ENCODE peak calls at places on chromosomes 16 and 17, in five cellular contexts. U, L, X, E and V are unnamed samples.

GRCh38 chr17:68771867-68772515 is 170.8 kb upstream of the FAM20A start:
- DNase-seq in U (peak; percentile 48), L (no peak), X (no peak), E (no peak), V (peak; percentile 54)

GRCh38 chr16:27760845-27761176 is 210.9 kb downstream of the KATNIP start:
- DNase-seq in U (no peak), L (no peak), X (no peak), E (no peak), V (no peak)

GRCh38 chr16:13938480-13938879 is 18.5 kb downstream of the ERCC4 start:
- DNase-seq in U (no peak), L (no peak), X (no peak), E (no peak), V (no peak)

GRCh38 chr16:56477096-56477878 is 25.9 kb downstream of the OGFOD1 start:
- DNase-seq in U (no peak), L (no peak), X (no peak), E (no peak), V (no peak)

GRCh38 chr17:52790359-52790955 is 631.9 kb upstream of the CA10 start:
- DNase-seq in U (peak; percentile 28), L (no peak), X (no peak), E (no peak), V (no peak)

GRCh38 chr16:12826559-12826958 is 22.9 kb upstream of the CPPED1 start:
- DNase-seq in U (no peak), L (no peak), X (no peak), E (no peak), V (no peak)

GRCh38 chr16:74699666-74700065 is 996 bp downstream of the MLKL start:
- DNase-seq in U (no peak), L (no peak), X (no peak), E (no peak), V (no peak)

GRCh38 chr16:15643453-15644305 is 725 bp upstream of the MARF1 start:
- DNase-seq in U (peak; percentile 69), L (no peak), X (no peak), E (no peak), V (peak; percentile 69)

GRCh38 chr17:70089513-70090148 is 14.6 kb downstream of the KCNJ16 start:
- DNase-seq in U (no peak), L (no peak), X (no peak), E (no peak), V (no peak)

GRCh38 chr17:550041-550398 is 164.6 kb downstream of the VPS53 start:
- DNase-seq in U (no peak), L (no peak), X (no peak), E (no peak), V (no peak)

GRCh38 chr16:58110590-58111330 is 18.4 kb downstream of the CFAP20 start:
- DNase-seq in U (peak; percentile 43), L (no peak), X (no peak), E (no peak), V (no peak)

GRCh38 chr16:71746442-71747046 is 22.0 kb upstream of the PHLPP2 start:
- DNase-seq in U (peak; percentile 44), L (no peak), X (no peak), E (peak; percentile 36), V (peak; percentile 47)

GRCh38 chr16:74740795-74741304 is 33.8 kb downstream of the FA2H start:
- DNase-seq in U (no peak), L (no peak), X (peak; percentile 51), E (no peak), V (no peak)

GRCh38 chr16:76338472-76338871 is 61.3 kb downstream of the CNTNAP4 start:
- DNase-seq in U (no peak), L (no peak), X (no peak), E (no peak), V (no peak)

GRCh38 chr17:80497726-80498241 is 21.4 kb upstream of the NPTX1 start:
- DNase-seq in U (no peak), L (no peak), X (no peak), E (no peak), V (no peak)
- H3K4me3 ChIP-seq in U (no peak overlapping the region), L (no peak overlapping the region), X (no peak overlapping the region), E (no peak overlapping the region), V (no peak overlapping the region)

DNA sequence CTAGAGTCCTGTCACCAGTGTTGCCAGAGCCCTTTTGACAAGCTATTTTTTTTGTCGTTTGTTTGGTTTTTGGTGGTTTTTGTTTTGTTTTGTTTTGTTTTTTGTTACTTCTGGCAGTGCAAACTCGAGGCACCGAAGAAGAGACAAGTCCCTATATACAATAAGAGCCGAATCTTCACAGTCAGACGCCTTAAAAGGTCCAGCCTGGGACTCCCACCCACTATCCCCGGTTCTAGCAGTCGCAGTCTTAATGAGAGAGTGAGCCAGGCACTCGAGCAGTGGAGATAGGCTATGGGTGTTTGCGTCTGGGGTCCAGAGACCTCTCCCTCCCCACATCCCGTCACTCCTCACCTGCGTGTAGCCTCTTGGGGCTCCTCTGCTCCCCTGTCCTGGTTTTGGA is 1.9 kb downstream of the OR1F1 start:
- DNase-seq in U (no peak), L (no peak), X (no peak), E (no peak), V (no peak)
- H3K27me3 ChIP-seq in U (peaks cover 95% of the 10 kb centered on the region), L (no peaks in the 10 kb centered on the region), X (peaks cover 100% of the 10 kb centered on the region), E (peaks cover 70% of the 10 kb centered on the region), V (no peaks in the 10 kb centered on the region)

DNA sequence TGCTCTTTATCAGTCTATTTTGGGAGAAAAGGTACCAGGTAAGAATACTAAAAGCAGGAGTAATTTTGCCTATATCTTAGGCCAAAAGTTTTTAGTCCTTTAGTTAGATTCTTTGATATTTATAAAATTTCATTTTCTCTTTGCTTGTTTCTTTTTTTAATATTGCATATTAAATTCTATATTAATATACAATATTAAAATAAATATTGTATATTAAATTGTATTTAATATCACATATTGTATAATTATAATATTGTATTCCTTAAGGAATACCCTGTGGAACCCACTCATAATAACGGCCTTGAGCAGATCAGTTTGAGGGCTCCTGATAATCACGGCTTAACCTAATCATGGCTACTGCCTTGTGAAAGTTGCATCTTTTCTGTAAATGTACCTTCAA is 1.9 kb downstream of the CEP95 start:
- DNase-seq in U (no peak), L (no peak), X (no peak), E (no peak), V (no peak)
- H3K4me3 ChIP-seq in U (peak overlapping the region; percentile 96), L (peak overlapping the region; percentile 100), X (peak overlapping the region; percentile 97), E (no peak overlapping the region), V (no peak overlapping the region)

GRCh38 chr16:89006036-89006752 is 29.2 kb upstream of the CBFA2T3 start:
- DNase-seq in U (no peak), L (no peak), X (peak; percentile 4), E (no peak), V (no peak)
- H3K27me3 ChIP-seq in U (peaks cover 8% of the 10 kb centered on the region), L (no peaks in the 10 kb centered on the region), X (peaks cover 49% of the 10 kb centered on the region), E (no peaks in the 10 kb centered on the region), V (peaks cover 3% of the 10 kb centered on the region)

GRCh38 chr16:84806256-84806889 is 13.4 kb upstream of the CRISPLD2 start:
- DNase-seq in U (no peak), L (peak; percentile 13), X (no peak), E (no peak), V (no peak)
- H3K4me3 ChIP-seq in U (no peak overlapping the region), L (no peak overlapping the region), X (no peak overlapping the region), E (no peak overlapping the region), V (no peak overlapping the region)

DNA sequence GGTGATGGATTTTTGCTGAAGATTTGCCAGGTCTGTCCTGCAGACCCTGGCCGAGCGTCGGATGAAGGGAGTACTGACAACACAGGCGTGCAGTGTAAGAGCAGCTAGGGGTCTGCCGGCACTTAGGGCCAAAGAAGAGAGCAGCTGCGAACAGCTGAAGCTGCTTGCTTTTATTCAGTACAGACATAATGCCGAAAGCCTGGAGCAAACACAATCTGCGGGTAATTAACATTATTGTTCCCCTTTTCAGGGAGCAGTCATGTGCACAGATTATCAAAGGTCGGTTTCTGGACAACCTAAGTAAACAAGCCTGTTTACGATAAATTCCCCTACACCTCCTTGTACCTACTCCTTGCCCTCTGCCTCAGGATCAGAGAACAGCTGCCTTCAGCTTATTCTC is 12.0 kb upstream of the KRT23 start:
- DNase-seq in U (peak; percentile 26), L (no peak), X (no peak), E (no peak), V (peak; percentile 21)
- H3K27me3 ChIP-seq in U (no peaks in the 10 kb centered on the region), L (no peaks in the 10 kb centered on the region), X (peaks cover 17% of the 10 kb centered on the region), E (peaks cover 21% of the 10 kb centered on the region), V (no peaks in the 10 kb centered on the region)

DNA sequence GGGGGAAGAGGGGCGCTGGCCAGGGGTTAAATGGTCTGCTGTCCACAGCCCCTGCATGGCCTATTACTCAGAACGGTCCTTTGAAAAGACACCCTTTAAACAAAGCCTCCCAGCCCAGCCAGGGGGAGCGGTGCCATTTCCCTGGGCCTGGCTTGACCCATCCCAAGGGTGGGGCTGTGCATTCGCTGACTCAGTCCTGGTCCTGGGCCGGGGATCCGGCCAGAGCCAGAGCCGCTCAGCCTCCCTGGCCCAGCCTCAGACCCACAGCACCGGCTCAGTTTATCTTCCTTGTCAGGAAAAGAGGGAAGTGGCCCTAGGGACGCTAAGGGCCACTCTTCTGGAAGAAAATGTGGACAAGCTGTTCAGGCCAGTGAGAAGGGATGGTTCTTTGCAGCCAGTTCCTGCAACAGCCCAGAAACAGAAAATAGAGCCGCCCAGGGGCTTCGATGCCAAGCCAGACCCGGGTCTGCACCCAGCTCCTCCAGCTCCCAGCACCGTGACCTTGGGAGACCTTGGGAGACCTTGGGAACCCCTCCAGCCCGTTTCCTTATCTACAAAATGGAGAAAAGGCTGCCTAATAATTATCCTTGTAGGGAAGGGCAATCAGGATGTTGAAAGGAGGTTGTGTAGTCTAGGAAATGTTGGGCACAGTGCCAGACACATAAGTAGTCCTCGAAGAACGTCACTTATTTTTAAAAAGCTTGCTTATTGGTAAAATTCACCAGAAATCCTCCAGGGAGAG is 82.5 kb downstream of the ZDHHC7 start:
- DNase-seq in U (no peak), L (no peak), X (peak; percentile 87), E (no peak), V (no peak)
- H3K4me3 ChIP-seq in U (no peak overlapping the region), L (no peak overlapping the region), X (no peak overlapping the region), E (no peak overlapping the region), V (no peak overlapping the region)

DNA sequence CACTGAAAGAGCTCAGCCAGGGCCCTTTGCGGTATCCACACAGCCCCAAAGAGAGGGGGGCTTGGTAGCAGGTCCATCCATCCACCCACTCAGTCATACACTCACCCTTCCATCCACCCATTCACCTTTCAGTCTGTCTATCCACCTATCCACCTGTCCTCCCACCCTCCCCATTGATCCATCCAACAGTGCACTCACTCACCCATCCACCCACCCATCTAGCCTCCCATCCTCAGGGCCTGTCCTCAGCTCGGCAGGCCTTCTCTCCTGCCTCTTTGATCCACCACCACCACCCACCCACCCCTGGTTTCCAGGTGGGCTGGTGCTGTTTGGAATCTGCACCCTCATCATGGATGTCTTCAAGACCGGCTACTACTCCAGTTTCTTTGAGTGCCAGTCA is 1.2 kb downstream of the OTOP2 start:
- DNase-seq in U (no peak), L (no peak), X (no peak), E (no peak), V (no peak)
- H3K27me3 ChIP-seq in U (peaks cover 78% of the 10 kb centered on the region), L (peaks cover 13% of the 10 kb centered on the region), X (peaks cover 77% of the 10 kb centered on the region), E (peaks cover 33% of the 10 kb centered on the region), V (peaks cover 43% of the 10 kb centered on the region)

GRCh38 chr16:980595-980854 is 1.0 kb upstream of the SOX8 start:
- DNase-seq in U (no peak), L (no peak), X (no peak), E (no peak), V (no peak)
- H3K4me3 ChIP-seq in U (peak overlapping the region; percentile 46), L (no peak overlapping the region), X (peak overlapping the region; percentile 61), E (no peak overlapping the region), V (peak overlapping the region; percentile 45)